ENCODE peak calls at places on chromosomes 1 and 21, in seven cellular contexts. T is CD8-positive, alpha-beta T cell; K is endothelial cell of umbilical vein; O is mammary epithelial cell; E is aorta; I is ovary; V is mesendoderm. Q is an unnamed sample.

GRCh38 chr1:26483980-26484379 is 11.7 kb downstream of the HMGN2 start:
- DNase-seq in K (no peak), E (no peak), O (no peak), V (no peak), I (no peak), T (no peak), Q (no peak)

GRCh38 chr1:65255088-65256050 is 54.0 kb upstream of the DNAJC6 start:
- DNase-seq in O (peak; percentile 48), V (peak; percentile 49), I (peak; percentile 19), K (peak; percentile 50), E (no peak), T (no peak), Q (no peak)

GRCh38 chr1:196609114-196609737 is 986 bp upstream of the KCNT2 start:
- DNase-seq in O (no peak), I (no peak), E (no peak), T (no peak), V (peak; percentile 93), K (no peak), Q (peak; percentile 58)

GRCh38 chr21:33258475-33258874 is 7.7 kb upstream of the IL10RB start:
- DNase-seq in E (no peak), I (no peak), K (no peak), V (no peak), O (no peak), T (no peak), Q (no peak)

GRCh38 chr1:85692730-85693314 is 15.4 kb downstream of the ZNHIT6 start:
- DNase-seq in I (no peak), T (no peak), V (peak; percentile 11), K (peak; percentile 60), O (peak; percentile 17), E (no peak), Q (no peak)

GRCh38 chr1:26666855-26667254 is 29.0 kb upstream of the ARID1A start:
- DNase-seq in E (no peak), K (no peak), O (peak; percentile 49), V (peak; percentile 21), T (no peak), I (no peak), Q (no peak)

GRCh38 chr1:66876664-66877063 is 48.0 kb downstream of the DNAI4 start:
- DNase-seq in V (peak; percentile 41), T (no peak), K (no peak), O (no peak), E (no peak), I (no peak), Q (no peak)

GRCh38 chr1:40265298-40265697 is 7.3 kb downstream of the ZMPSTE24 start:
- DNase-seq in T (no peak), E (no peak), I (no peak), O (no peak), V (no peak), K (no peak), Q (no peak)

GRCh38 chr1:9332513-9333143 is 39.9 kb downstream of the SPSB1 start:
- DNase-seq in V (no peak), I (no peak), K (no peak), T (no peak), O (no peak), E (no peak), Q (no peak)

GRCh38 chr1:168287237-168287664 is 6.6 kb downstream of the TBX19 start:
- DNase-seq in T (no peak), K (peak; percentile 55), I (no peak), E (no peak), O (peak; percentile 61), V (no peak), Q (no peak)

GRCh38 chr1:188652678-188653077 is 1823.9 kb downstream of the PLA2G4A start:
- DNase-seq in T (no peak), V (peak; percentile 27), K (peak; percentile 90), O (peak; percentile 4), E (no peak), I (no peak), Q (no peak)

GRCh38 chr21:42081138-42081537 is 10.0 kb downstream of the UMODL1 start:
- DNase-seq in V (no peak), I (no peak), E (no peak), T (no peak), K (no peak), O (no peak), Q (no peak)

GRCh38 chr1:210321131-210321530 is 7.6 kb upstream of the HHAT start:
- DNase-seq in I (no peak), V (no peak), O (no peak), E (no peak), K (no peak), T (no peak), Q (no peak)

GRCh38 chr1:14765773-14766172 is 167.3 kb downstream of the KAZN start:
- DNase-seq in I (no peak), T (no peak), O (peak; percentile 95), K (no peak), V (no peak), E (no peak), Q (no peak)

GRCh38 chr21:31668651-31669491 is 9.4 kb downstream of the SOD1 start:
- DNase-seq in K (no peak), E (no peak), I (no peak), V (no peak), O (no peak), T (no peak), Q (no peak)

GRCh38 chr1:157404063-157404501 is 148.2 kb downstream of the FCRL5 start:
- DNase-seq in O (no peak), K (peak; percentile 23), T (no peak), E (no peak), V (no peak), I (no peak), Q (no peak)

GRCh38 chr1:8431028-8431427 is 113.1 kb downstream of the SLC45A1 start:
- DNase-seq in T (no peak), V (peak; percentile 51), O (no peak), K (no peak), I (no peak), E (no peak), Q (no peak)

GRCh38 chr1:50195205-50195604 is 86.5 kb downstream of the ELAVL4 start:
- DNase-seq in K (no peak), E (no peak), O (no peak), I (no peak), V (peak; percentile 42), T (no peak), Q (no peak)

GRCh38 chr1:210143465-210144062 is 89.0 kb upstream of the SERTAD4 start:
- DNase-seq in T (peak; percentile 7), O (peak; percentile 51), E (peak; percentile 80), K (peak; percentile 83), V (peak; percentile 62), I (peak; percentile 73), Q (peak; percentile 86)

GRCh38 chr1:97947751-97948150 is 26.9 kb upstream of the DPYD start:
- DNase-seq in O (no peak), T (no peak), V (no peak), E (no peak), K (no peak), I (no peak), Q (no peak)

GRCh38 chr21:44526096-44526997 is 13.6 kb downstream of the KRTAP10-1 start:
- DNase-seq in E (no peak), O (no peak), V (no peak), T (no peak), K (no peak), I (no peak), Q (no peak)

GRCh38 chr1:183593356-183593755 is 3.1 kb upstream of the NCF2 start:
- DNase-seq in V (peak; percentile 27), I (no peak), T (no peak), E (no peak), K (no peak), O (no peak), Q (no peak)

GRCh38 chr1:31687601-31688000 is 16.2 kb downstream of the COL16A1 start:
- DNase-seq in V (no peak), O (no peak), E (no peak), K (no peak), T (no peak), I (no peak), Q (no peak)

GRCh38 chr21:37232274-37233018 is 34.7 kb downstream of the VPS26C start:
- DNase-seq in E (no peak), T (no peak), V (no peak), O (no peak), I (no peak), K (no peak), Q (no peak)

DNA sequence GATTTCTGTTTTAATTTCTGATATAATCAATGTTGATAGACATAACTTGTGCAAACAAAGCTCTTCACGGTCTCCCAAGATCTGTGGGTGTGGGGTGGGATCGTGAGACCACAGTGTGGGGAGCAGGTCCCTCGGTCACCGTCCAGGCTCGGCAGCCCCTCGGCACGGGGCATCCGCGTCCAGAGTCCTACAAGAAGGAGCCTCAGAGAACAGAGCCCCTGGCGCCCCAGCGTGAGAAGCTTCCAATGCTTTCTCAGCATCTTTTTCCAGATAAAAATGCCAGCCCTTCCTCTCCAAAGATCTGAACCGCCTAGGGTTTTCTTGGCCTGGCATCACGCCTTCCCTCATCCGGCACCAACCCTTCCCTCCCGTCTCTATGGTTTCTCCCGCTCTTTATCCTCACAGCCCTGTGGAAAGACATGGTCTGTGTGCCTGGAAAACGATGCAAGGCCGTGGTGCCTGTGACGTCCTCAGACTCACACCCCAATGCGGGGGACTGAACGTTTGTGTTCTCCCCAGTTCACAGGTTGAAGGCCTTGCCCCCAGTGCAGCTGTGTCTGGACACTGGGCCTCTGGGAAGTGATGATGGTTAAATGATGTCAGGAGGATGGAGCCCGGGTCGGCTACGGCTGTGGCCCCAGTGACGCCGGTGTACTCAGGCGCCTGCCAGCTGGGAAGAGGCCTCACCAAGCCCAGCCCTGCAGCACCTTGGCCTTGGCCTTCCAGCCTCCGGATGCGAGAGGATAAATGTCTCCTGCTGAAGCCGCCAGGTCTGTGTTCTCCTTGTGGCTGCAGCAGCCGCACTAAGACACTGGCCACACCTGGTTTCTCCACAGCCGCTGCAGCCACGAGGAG is 45.9 kb upstream of the COL6A2 start:
- DNase-seq in E (peak; percentile 39), T (no peak), V (no peak), I (peak; percentile 34), K (no peak), O (no peak), Q (peak; percentile 55)
- H3K27ac ChIP-seq in E (no peak overlapping the region), T (no peak overlapping the region), V (no peak overlapping the region), I (no peak overlapping the region), K (no peak overlapping the region), O (no peak overlapping the region), Q (no peak overlapping the region)

GRCh38 chr1:193799371-193799770 is 613.0 kb upstream of the B3GALT2 start:
- DNase-seq in K (no peak), O (no peak), T (no peak), E (no peak), I (no peak), V (no peak), Q (no peak)
- H3K36me3 ChIP-seq in K (no peaks in the 10 kb centered on the region), O (no peaks in the 10 kb centered on the region), T (no peaks in the 10 kb centered on the region), E (no peaks in the 10 kb centered on the region), I (no peaks in the 10 kb centered on the region), V (no peaks in the 10 kb centered on the region), Q (no peaks in the 10 kb centered on the region)

DNA sequence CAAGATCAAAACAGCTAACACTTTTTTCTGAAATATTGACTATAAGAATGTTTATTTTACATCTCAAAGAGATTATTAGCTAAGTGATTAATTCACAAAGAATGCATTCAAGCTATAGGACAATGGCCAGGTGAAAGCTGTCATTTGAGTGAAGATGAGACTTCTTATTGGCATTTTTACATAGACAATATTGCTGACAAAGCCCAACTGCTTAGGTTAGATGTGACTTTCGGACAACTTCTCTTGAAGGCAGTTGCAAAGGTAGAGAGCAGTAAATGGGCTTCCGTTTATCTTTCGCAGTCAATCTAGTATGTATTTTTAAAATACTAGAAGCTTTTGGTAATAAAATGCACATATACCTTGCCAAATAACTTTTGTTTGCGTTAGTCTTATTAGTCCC is 1041.3 kb downstream of the AMY1C start:
- DNase-seq in O (no peak), K (no peak), T (no peak), E (no peak), I (no peak), V (no peak), Q (no peak)
- H3K27ac ChIP-seq in O (no peak overlapping the region), K (no peak overlapping the region), T (no peak overlapping the region), E (no peak overlapping the region), I (no peak overlapping the region), V (no peak overlapping the region), Q (no peak overlapping the region)

GRCh38 chr1:42944207-42944928 is 14.3 kb downstream of the SLC2A1 start:
- DNase-seq in O (no peak), T (no peak), V (no peak), I (no peak), E (peak; percentile 87), K (peak; percentile 41), Q (no peak)
- H3K36me3 ChIP-seq in O (peaks cover 18% of the 10 kb centered on the region), T (peaks cover 16% of the 10 kb centered on the region), V (peaks cover 25% of the 10 kb centered on the region), I (no peaks in the 10 kb centered on the region), E (no peaks in the 10 kb centered on the region), K (no peaks in the 10 kb centered on the region), Q (no peaks in the 10 kb centered on the region)

Q was measured in right atrium auricular region.